ENCODE peak calls at places on chromosomes 13 and 19, in ten cellular contexts. P is Peyer's patch, R is testis, C is ovary, J is body of pancreas, Y is K562, V is H1, D is spleen, K is A549, Z is HCT116. N is an unnamed sample. For H3K9me3, the result is how much of the 10 kb centered on the place peaks cover.

GRCh38 chr19:54074851-54075250 is 6.3 kb downstream of the TARM1 start:
- DNase-seq in J (no peak), D (no peak), Y (no peak), V (no peak), P (no peak), R (no peak), C (no peak), Z (no peak), K (no peak), N (no peak)

GRCh38 chr19:53670345-53670744 is 38.5 kb downstream of the DPRX start:
- DNase-seq in D (no peak), K (no peak), R (no peak), P (no peak), J (no peak), C (no peak), Z (no peak), Y (no peak), V (no peak), N (no peak)

GRCh38 chr13:110294146-110294545 is 12.8 kb downstream of the COL4A1 start:
- DNase-seq in P (peak), Y (no peak), V (no peak), J (no peak), R (no peak), K (no peak), Z (no peak), D (no peak), C (peak), N (no peak)

GRCh38 chr19:40415799-40416198 is 2.6 kb upstream of the PRX start:
- DNase-seq in Z (no peak), Y (no peak), V (no peak), D (no peak), R (no peak), K (no peak), P (no peak), J (no peak), C (no peak), N (no peak)

GRCh38 chr13:40211586-40211968 is 454.9 kb downstream of the FOXO1 start:
- DNase-seq in D (no peak), Y (no peak), J (no peak), Z (no peak), R (no peak), C (no peak), V (no peak), P (no peak), K (no peak), N (no peak)

GRCh38 chr19:48635966-48636858 is 967 bp downstream of the DBP start:
- DNase-seq in J (no peak), P (no peak), Y (no peak), C (peak), R (peak), K (no peak), D (peak), V (no peak), Z (no peak), N (peak)

GRCh38 chr13:74438911-74439310 is 304.7 kb upstream of the KLF12 start:
- DNase-seq in K (no peak), R (no peak), C (no peak), Z (no peak), P (no peak), J (no peak), D (no peak), V (no peak), Y (no peak), N (no peak)

GRCh38 chr13:93411281-93411680 is 184.7 kb downstream of the GPC6 start:
- DNase-seq in Y (no peak), P (no peak), J (no peak), K (no peak), D (no peak), V (no peak), R (no peak), Z (no peak), C (no peak), N (no peak)

GRCh38 chr19:42284066-42284501 is 15.0 kb downstream of the CIC start:
- DNase-seq in Y (peak), K (peak), Z (no peak), D (peak), C (peak), R (peak), P (peak), J (peak), V (no peak), N (peak)

GRCh38 chr13:106617561-106617960 is 49.6 kb upstream of the ARGLU1 start:
- DNase-seq in Y (no peak), C (no peak), J (no peak), V (peak), P (no peak), Z (no peak), R (no peak), D (no peak), K (no peak), N (no peak)

GRCh38 chr13:47679391-47679790 is 321.7 kb downstream of the SUCLA2 start:
- DNase-seq in R (no peak), P (no peak), Z (no peak), Y (no peak), C (no peak), J (no peak), V (no peak), D (no peak), K (no peak), N (no peak)

GRCh38 chr13:101127741-101128353 is 288.5 kb downstream of the NALCN start:
- DNase-seq in J (peak), P (no peak), Y (peak), K (peak), D (no peak), V (no peak), Z (peak), C (no peak), R (peak), N (no peak)

GRCh38 chr19:40691421-40692211 is 1.2 kb upstream of the NUMBL start:
- DNase-seq in R (no peak), P (no peak), J (peak), Y (no peak), V (no peak), Z (no peak), K (peak), C (peak), D (peak), N (no peak)

GRCh38 chr19:46015080-46015960 is 7.5 kb downstream of the PGLYRP1 start:
- DNase-seq in C (peak), D (peak), Z (no peak), V (peak), Y (peak), J (peak), P (peak), R (peak), K (peak), N (peak)
- H3K4me3 ChIP-seq in C (no peak), D (peak), Z (no peak), V (peak), Y (no peak), J (no peak), P (peak), R (peak), K (peak), N (no peak)

GRCh38 chr19:37565370-37565669 is 29.3 kb downstream of the ZNF571 start:
- DNase-seq in Z (no peak), J (no peak), P (no peak), R (no peak), V (no peak), K (no peak), C (no peak), Y (no peak), D (no peak), N (no peak)

GRCh38 chr19:37563518-37563917 is 31.1 kb downstream of the ZNF571 start:
- DNase-seq in P (no peak), R (no peak), D (no peak), V (no peak), Y (no peak), C (no peak), Z (no peak), K (no peak), J (no peak), N (no peak)

GRCh38 chr19:37564624-37565369 is 29.8 kb downstream of the ZNF571 start:
- DNase-seq in Z (no peak), J (no peak), K (no peak), Y (no peak), D (no peak), P (no peak), C (no peak), V (no peak), R (no peak), N (no peak)
- H3K9me3 ChIP-seq in Z (half or more), J (half or more), K (half or more), Y (under half), D (under half), P (half or more), C (half or more), V (half or more), R (under half), N (under half)

GRCh38 chr13:77326905-77327604 is at the start of gene MYCBP2:
- DNase-seq in V (peak), P (peak), K (peak), J (peak), C (peak), R (peak), Z (peak), Y (peak), D (peak), N (peak)
- TF ChIP-seq POLR2A in V (peak), P (peak), K (peak), J (peak), C (peak), R (peak), Z (peak), Y (peak), D (peak), N (peak)

GRCh38 chr19:18698321-18699167 is 15.1 kb downstream of the CRTC1 start:
- DNase-seq in K (no peak), Y (no peak), Z (no peak), C (no peak), P (no peak), J (no peak), D (no peak), R (no peak), V (no peak), N (no peak)

GRCh38 chr19:18699403-18700054 is 16.0 kb downstream of the CRTC1 start:
- DNase-seq in C (no peak), Y (peak), V (no peak), J (no peak), Z (no peak), P (no peak), R (no peak), D (no peak), K (no peak), N (no peak)

GRCh38 chr19:18701250-18701608 is 17.7 kb downstream of the CRTC1 start:
- DNase-seq in R (no peak), V (no peak), Y (peak), J (no peak), D (no peak), Z (no peak), C (no peak), P (no peak), K (no peak), N (no peak)

GRCh38 chr19:18697680-18698079 is 14.2 kb downstream of the CRTC1 start:
- DNase-seq in D (no peak), R (no peak), P (no peak), C (no peak), K (no peak), Z (no peak), Y (peak), J (peak), V (no peak), N (peak)

DNA sequence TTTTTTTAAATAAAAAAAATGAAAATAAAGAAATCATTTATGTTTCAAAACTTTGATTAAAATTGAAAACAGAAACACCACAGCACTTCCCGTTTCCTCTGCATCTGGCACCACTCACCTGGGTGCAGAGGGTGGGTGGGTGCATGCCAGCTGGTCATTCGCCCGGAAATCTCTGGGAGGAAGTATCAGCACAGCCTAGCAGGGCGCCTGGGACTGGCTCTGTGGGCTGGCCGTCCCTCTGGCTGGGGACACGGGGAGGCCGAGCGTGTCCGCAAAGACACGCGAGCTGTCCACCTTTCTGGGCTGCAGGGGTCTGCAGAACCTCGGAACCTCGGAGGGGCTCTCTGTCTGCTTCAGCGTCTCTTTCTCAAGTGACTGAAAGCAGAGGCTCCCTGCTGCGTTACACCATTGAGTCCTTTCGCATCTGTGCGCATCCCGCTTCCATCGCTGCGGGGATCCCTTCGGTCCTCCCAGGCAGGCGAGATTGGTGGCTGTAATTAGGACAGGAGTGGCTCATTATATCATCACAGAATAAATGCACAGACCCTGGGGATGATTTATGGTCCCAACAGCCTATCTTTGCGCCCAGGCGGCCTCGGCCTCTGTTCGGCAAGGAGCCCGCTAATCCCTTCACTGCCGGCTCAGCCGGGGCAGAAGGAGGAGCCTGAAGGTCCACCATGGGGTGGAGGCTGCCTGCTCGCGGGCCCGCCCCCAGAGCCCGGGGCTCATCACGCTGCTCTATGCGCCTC is 17.2 kb downstream of the CRTC1 start:
- DNase-seq in C (peak), Z (no peak), P (peak), K (no peak), J (peak), Y (peak), R (peak), D (peak), V (no peak), N (peak)
- H3K4me3 ChIP-seq in C (peak), Z (no peak), P (peak), K (no peak), J (peak), Y (peak), R (no peak), D (peak), V (peak), N (peak)

DNA sequence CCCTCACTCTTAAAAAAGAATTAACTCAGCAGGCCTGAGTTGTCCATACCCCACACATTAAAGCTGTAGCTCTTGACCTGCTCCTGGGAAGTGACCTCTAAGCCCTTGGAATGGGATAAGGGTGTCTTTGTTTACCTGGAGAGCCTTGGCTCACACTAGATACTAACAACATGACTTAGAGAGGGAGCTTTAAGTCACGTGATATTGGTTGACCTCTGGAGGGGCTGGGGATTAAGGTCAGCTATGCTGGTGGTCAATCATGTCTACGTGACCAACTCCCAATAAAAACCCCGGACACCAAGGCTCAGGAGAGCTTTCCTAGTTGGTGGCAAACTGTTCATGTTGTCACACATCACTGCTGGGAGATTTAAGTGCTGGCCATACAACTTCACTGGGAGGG is 2.9 kb downstream of the NWD1 start:
- DNase-seq in K (no peak), D (no peak), C (no peak), R (no peak), Z (no peak), P (no peak), J (no peak), Y (no peak), V (no peak), N (no peak)
- H3K9me3 ChIP-seq in K (under half), D (under half), C (under half), R (under half), Z (under half), P (under half), J (under half), Y (under half), V (under half), N (under half)